ENCODE peak calls at places on chromosomes 16 and 17, in ten cellular contexts. U is cardiac fibroblast, O is colonic mucosa, D is right lobe of liver, A is endothelial cell of umbilical vein, E is PC-3, Y is ovary, G is fibroblast of lung, F is fibroblast of pulmonary artery, K is ascending aorta. W is an unnamed sample.

GRCh38 chr17:77772899-77773358 is 185.6 kb upstream of the TNRC6C start:
- DNase-seq in U (no peak), O (no peak), D (no peak), A (no peak), E (no peak), Y (no peak), G (no peak), F (no peak), K (no peak), W (no peak)

GRCh38 chr16:18941471-18941870 is 15.3 kb upstream of the SMG1 start:
- DNase-seq in U (no peak), O (no peak), D (no peak), A (no peak), E (no peak), Y (no peak), G (no peak), F (no peak), K (no peak), W (no peak)

GRCh38 chr17:68437979-68438877 is 19.1 kb downstream of the WIPI1 start:
- DNase-seq in U (peak), O (peak), D (peak), A (peak), E (no peak), Y (no peak), G (no peak), F (peak), K (no peak), W (no peak)

GRCh38 chr16:2486645-2487516 is 12.0 kb downstream of the TBC1D24 start:
- DNase-seq in U (no peak), O (peak), D (peak), A (no peak), E (no peak), Y (no peak), G (no peak), F (no peak), K (no peak), W (peak)

GRCh38 chr17:70171159-70171558 is 1.8 kb downstream of the KCNJ2 start:
- DNase-seq in U (no peak), O (peak), D (no peak), A (peak), E (no peak), Y (no peak), G (no peak), F (no peak), K (no peak), W (no peak)

GRCh38 chr17:28599311-28600184 is 723 bp upstream of the SPAG5 start:
- DNase-seq in U (peak), O (peak), D (peak), A (peak), E (peak), Y (peak), G (peak), F (peak), K (peak), W (peak)

GRCh38 chr17:49993423-49994037 is 1.5 kb downstream of the DLX3 start:
- DNase-seq in U (no peak), O (no peak), D (peak), A (no peak), E (peak), Y (no peak), G (no peak), F (peak), K (no peak), W (peak)

GRCh38 chr16:69501956-69502457 is 63.8 kb upstream of the NFAT5 start:
- DNase-seq in U (no peak), O (no peak), D (no peak), A (no peak), E (no peak), Y (no peak), G (no peak), F (peak), K (no peak), W (no peak)

GRCh38 chr17:79919862-79920720 is 80.9 kb upstream of the CBX4 start:
- DNase-seq in U (no peak), O (no peak), D (no peak), A (no peak), E (no peak), Y (no peak), G (no peak), F (no peak), K (no peak), W (no peak)

GRCh38 chr17:79920751-79921410 is 81.6 kb upstream of the CBX4 start:
- DNase-seq in U (no peak), O (no peak), D (no peak), A (no peak), E (no peak), Y (no peak), G (no peak), F (no peak), K (no peak), W (no peak)

GRCh38 chr17:79922798-79923197 is 83.6 kb upstream of the CBX4 start:
- DNase-seq in U (no peak), O (no peak), D (no peak), A (no peak), E (no peak), Y (no peak), G (no peak), F (no peak), K (no peak), W (no peak)

GRCh38 chr17:79922161-79922569 is 82.9 kb upstream of the CBX4 start:
- DNase-seq in U (no peak), O (peak), D (no peak), A (no peak), E (no peak), Y (no peak), G (no peak), F (no peak), K (no peak), W (no peak)

DNA sequence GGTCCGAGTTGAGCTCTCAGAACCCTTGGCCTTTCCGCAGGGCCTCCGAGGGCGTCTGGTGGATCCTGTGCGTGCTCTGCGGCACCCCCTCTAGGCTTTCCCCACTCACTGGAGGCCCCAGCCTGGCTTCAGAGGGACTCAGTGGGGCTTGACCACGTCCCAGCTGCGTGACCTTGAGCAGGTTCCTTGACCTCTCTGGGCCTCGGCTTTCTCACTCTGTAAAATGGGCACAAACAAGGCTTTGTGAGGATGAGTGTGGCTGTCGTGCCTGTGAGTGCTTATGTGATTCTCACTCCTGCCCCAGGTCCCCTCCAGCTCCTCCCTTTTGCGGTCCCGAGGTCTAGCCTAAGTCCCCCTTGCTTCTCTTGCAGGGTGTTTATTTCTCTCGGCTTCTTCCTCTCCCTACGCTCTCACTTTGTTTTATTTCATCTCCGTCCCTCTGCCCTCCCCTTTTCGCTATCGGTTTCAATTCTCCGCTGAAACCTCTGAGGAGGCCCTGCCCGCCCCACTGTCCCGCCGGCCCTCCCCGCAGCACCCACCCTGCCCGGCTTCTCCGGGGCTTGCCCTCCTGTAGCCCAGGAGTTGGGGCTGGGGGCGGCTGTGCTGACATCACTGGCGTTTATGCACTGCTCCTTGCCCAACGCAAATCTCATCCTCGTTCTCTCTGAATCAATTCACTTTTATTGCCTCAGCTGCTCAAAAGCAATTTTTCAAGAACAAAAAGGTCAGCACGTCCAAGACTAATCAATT is 82.3 kb upstream of the CBX4 start:
- DNase-seq in U (no peak), O (no peak), D (no peak), A (no peak), E (no peak), Y (no peak), G (no peak), F (no peak), K (no peak), W (no peak)
- TF ChIP-seq CTCF in U (no peak), O (no peak), D (no peak), A (no peak), E (no peak), Y (no peak), G (no peak), F (no peak), K (no peak), W (no peak)

GRCh38 chr17:75590314-75590761 is 2.7 kb downstream of the MYO15B start:
- DNase-seq in U (no peak), O (no peak), D (no peak), A (no peak), E (no peak), Y (no peak), G (no peak), F (no peak), K (no peak), W (no peak)

GRCh38 chr17:75587718-75588545 is at the start of gene MYO15B:
- DNase-seq in U (peak), O (peak), D (peak), A (peak), E (no peak), Y (peak), G (no peak), F (no peak), K (no peak), W (peak)

GRCh38 chr17:75589919-75590303 is 2.3 kb downstream of the MYO15B start:
- DNase-seq in U (no peak), O (no peak), D (peak), A (no peak), E (no peak), Y (peak), G (no peak), F (no peak), K (no peak), W (peak)

GRCh38 chr17:75589017-75589918 is 1.7 kb downstream of the MYO15B start:
- DNase-seq in U (peak), O (peak), D (peak), A (peak), E (peak), Y (peak), G (peak), F (peak), K (peak), W (peak)

GRCh38 chr17:75588546-75589016 is 981 bp downstream of the MYO15B start:
- DNase-seq in U (no peak), O (no peak), D (peak), A (no peak), E (no peak), Y (peak), G (no peak), F (no peak), K (no peak), W (peak)
- H3K4me3 ChIP-seq in U (peak), O (peak), D (peak), A (peak), E (peak), Y (peak), G (no peak), F (peak), K (peak), W (peak)

DNA sequence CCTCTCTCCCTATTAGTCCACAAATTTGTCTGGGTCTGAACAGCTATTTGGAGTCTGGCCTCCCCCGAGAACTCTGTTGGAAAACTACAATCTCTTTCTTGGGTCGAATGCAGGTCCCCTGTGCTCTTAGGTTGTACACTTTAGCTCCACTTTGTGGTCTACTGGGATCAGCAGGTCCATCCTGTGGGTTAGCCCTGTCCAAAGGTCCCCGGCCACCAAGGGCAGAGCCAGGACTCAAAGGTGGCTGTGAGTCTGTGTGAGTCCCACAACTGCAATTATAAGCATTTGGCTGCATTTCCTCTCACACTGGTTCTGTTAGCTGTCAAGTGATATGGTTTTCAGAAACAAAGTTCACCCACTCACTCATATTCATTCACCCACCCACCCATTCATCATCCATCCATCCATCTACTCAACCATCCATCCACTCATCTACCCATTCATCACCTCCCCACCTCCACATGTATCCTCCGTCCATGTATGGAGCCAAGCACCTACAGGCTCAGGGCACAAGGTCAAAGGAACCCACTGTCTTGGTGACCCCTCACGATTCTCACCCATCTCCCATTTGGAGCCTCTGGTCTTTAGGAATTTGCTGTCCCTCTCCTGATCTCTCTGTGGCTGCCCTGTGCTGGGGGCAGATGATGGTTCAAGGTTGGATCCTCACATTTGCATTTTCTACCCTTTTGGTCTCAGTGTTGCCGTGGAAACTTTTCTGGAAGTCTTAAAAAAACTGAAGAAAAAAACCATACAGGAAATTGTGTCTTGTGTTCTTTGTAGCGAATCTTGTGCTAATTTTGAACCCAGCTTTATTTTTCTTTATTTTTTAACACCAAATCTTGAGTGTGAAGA is 45.8 kb downstream of the IRF8 start:
- DNase-seq in U (no peak), O (no peak), D (peak), A (no peak), E (no peak), Y (no peak), G (no peak), F (no peak), K (no peak), W (no peak)
- TF ChIP-seq CTCF in U (no peak), O (no peak), D (no peak), A (no peak), E (no peak), Y (no peak), G (no peak), F (no peak), K (no peak), W (no peak)

GRCh38 chr16:57187508-57187854 is 1.4 kb downstream of the RSPRY1 start:
- DNase-seq in U (no peak), O (no peak), D (no peak), A (no peak), E (no peak), Y (no peak), G (no peak), F (no peak), K (no peak), W (no peak)
- H3K4me3 ChIP-seq in U (peak), O (peak), D (peak), A (peak), E (peak), Y (peak), G (peak), F (peak), K (peak), W (no peak)

GRCh38 chr17:31197991-31198390 is 99.0 kb downstream of the OMG start:
- DNase-seq in U (no peak), O (no peak), D (no peak), A (no peak), E (peak), Y (no peak), G (peak), F (no peak), K (no peak), W (no peak)

GRCh38 chr17:31200287-31200686 is 96.8 kb downstream of the OMG start:
- DNase-seq in U (no peak), O (no peak), D (no peak), A (no peak), E (no peak), Y (no peak), G (peak), F (no peak), K (no peak), W (no peak)

GRCh38 chr17:31202968-31203367 is 94.1 kb downstream of the OMG start:
- DNase-seq in U (no peak), O (no peak), D (no peak), A (no peak), E (no peak), Y (no peak), G (no peak), F (no peak), K (no peak), W (peak)
- TF ChIP-seq CTCF in U (no peak), O (no peak), D (no peak), A (no peak), E (no peak), Y (no peak), G (no peak), F (no peak), K (no peak), W (no peak)

DNA sequence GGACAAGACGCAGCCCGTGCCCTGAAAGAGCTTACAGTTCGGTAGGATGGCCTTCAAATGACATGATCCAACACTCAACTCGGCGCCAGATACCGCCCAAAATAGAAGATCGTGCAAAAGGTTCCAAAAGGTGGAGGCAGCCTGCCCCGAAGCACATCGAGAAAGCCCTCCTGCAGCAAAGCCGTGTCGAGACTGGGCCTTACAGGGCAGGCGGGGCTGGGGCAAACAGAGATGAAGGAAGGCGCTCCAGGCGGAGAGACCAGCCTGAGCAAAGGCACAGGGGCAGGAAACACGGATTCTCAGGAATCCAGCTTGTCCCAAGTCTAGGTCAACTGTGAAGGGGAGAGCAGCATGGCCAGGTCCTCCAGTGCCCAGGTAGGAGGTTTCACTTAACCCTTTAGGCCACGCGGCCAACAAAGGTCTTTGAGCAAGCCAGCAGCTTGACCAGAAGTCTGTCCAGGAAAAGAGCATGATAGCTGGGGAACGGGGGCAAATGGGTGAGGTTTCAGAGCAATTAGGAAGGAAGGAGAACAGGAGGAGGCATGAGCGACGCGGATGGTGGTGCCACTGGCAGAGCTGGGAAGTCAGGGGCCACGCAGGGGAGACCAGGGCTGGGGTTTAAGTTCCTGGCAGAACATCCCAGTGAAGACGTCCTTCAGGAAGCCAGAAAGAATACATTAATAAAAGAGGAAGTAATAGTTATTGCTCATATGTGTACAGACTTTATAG is 21.2 kb upstream of the EIF1 start:
- DNase-seq in U (no peak), O (peak), D (no peak), A (no peak), E (no peak), Y (no peak), G (no peak), F (no peak), K (no peak), W (no peak)
- H3K4me3 ChIP-seq in U (no peak), O (peak), D (no peak), A (no peak), E (peak), Y (no peak), G (no peak), F (no peak), K (no peak), W (peak)